ENCODE peak calls at places on chromosomes 16 and 17, in four cellular contexts. One of them, this sample, is unnamed.

GRCh38 chr16:17404903-17405691 is 65.7 kb downstream of the XYLT1 start:
- DNase-seq in GM12892: no peak
- DNase-seq in K562: no peak
- DNase-seq in H1: no peak
- DNase-seq in this sample: no peak

GRCh38 chr16:31038993-31039392 is 5.6 kb downstream of the STX4 start:
- DNase-seq in GM12892: no peak
- DNase-seq in K562: no peak
- DNase-seq in H1: no peak
- DNase-seq in this sample: no peak

GRCh38 chr17:35889241-35889640 is 9.1 kb upstream of the CCL5 start:
- DNase-seq in GM12892: no peak
- DNase-seq in K562: no peak
- DNase-seq in H1: no peak
- DNase-seq in this sample: no peak

GRCh38 chr16:15532825-15533224 is 98.4 kb downstream of the BMERB1 start:
- DNase-seq in GM12892: no peak
- DNase-seq in K562: no peak
- DNase-seq in H1: no peak
- DNase-seq in this sample: no peak

GRCh38 chr17:82386256-82386831 is 14.8 kb downstream of the UTS2R start:
- DNase-seq in GM12892: no peak
- DNase-seq in K562: no peak
- DNase-seq in H1: no peak
- DNase-seq in this sample: no peak

GRCh38 chr17:50904522-50905459 is 38.6 kb upstream of the TOB1 start:
- DNase-seq in GM12892: no peak
- DNase-seq in K562: no peak
- DNase-seq in H1: no peak
- DNase-seq in this sample: no peak

GRCh38 chr17:82267575-82268379 is 5.7 kb downstream of the CSNK1D start:
- DNase-seq in GM12892: no peak
- DNase-seq in K562: peak
- DNase-seq in H1: no peak
- DNase-seq in this sample: no peak

GRCh38 chr16:78515421-78515820 is 416.0 kb downstream of the WWOX start:
- DNase-seq in GM12892: no peak
- DNase-seq in K562: no peak
- DNase-seq in H1: no peak
- DNase-seq in this sample: no peak

GRCh38 chr17:36461330-36462110 is 25.0 kb upstream of the ZNHIT3 start:
- DNase-seq in GM12892: no peak
- DNase-seq in K562: no peak
- DNase-seq in H1: no peak
- DNase-seq in this sample: no peak

GRCh38 chr16:3171855-3172593 is 16.0 kb upstream of the OR1F1 start:
- DNase-seq in GM12892: peak
- DNase-seq in K562: peak
- DNase-seq in H1: no peak
- DNase-seq in this sample: peak

GRCh38 chr16:47387026-47387734 is 73.7 kb downstream of the ITFG1 start:
- DNase-seq in GM12892: no peak
- DNase-seq in K562: no peak
- DNase-seq in H1: no peak
- DNase-seq in this sample: no peak

GRCh38 chr17:56658648-56659047 is 65.1 kb downstream of the NOG start:
- DNase-seq in GM12892: no peak
- DNase-seq in K562: peak
- DNase-seq in H1: no peak
- DNase-seq in this sample: no peak

GRCh38 chr17:13351046-13351445 is 250.7 kb downstream of the HS3ST3A1 start:
- DNase-seq in GM12892: no peak
- DNase-seq in K562: no peak
- DNase-seq in H1: no peak
- DNase-seq in this sample: no peak

GRCh38 chr16:23803591-23804123 is 32.1 kb upstream of the PRKCB start:
- DNase-seq in GM12892: peak
- DNase-seq in K562: peak
- DNase-seq in H1: peak
- DNase-seq in this sample: peak

GRCh38 chr16:68072038-68072695 is 13.0 kb upstream of the NFATC3 start:
- DNase-seq in GM12892: no peak
- DNase-seq in K562: peak
- DNase-seq in H1: no peak
- DNase-seq in this sample: no peak

GRCh38 chr16:89431158-89431584 is 59.2 kb downstream of the ANKRD11 start:
- DNase-seq in GM12892: no peak
- DNase-seq in K562: no peak
- DNase-seq in H1: no peak
- DNase-seq in this sample: no peak

GRCh38 chr16:70662991-70663523 is 16.7 kb downstream of the IL34 start:
- DNase-seq in GM12892: no peak
- DNase-seq in K562: no peak
- DNase-seq in H1: no peak
- DNase-seq in this sample: no peak

GRCh38 chr16:71954699-71955195 is 45.5 kb downstream of the PKD1L3 start:
- DNase-seq in GM12892: no peak
- DNase-seq in K562: no peak
- DNase-seq in H1: no peak
- DNase-seq in this sample: no peak

GRCh38 chr17:65058151-65058550 is 1.6 kb upstream of the GNA13 start:
- DNase-seq in GM12892: no peak
- DNase-seq in K562: no peak
- DNase-seq in H1: no peak
- DNase-seq in this sample: no peak

GRCh38 chr17:80761421-80761871 is 216.8 kb downstream of the RPTOR start:
- DNase-seq in GM12892: no peak
- DNase-seq in K562: no peak
- DNase-seq in H1: no peak
- DNase-seq in this sample: no peak

GRCh38 chr16:55301385-55302008 is 22.5 kb upstream of the IRX6 start:
- DNase-seq in GM12892: no peak
- DNase-seq in K562: no peak
- DNase-seq in H1: no peak
- DNase-seq in this sample: no peak

DNA sequence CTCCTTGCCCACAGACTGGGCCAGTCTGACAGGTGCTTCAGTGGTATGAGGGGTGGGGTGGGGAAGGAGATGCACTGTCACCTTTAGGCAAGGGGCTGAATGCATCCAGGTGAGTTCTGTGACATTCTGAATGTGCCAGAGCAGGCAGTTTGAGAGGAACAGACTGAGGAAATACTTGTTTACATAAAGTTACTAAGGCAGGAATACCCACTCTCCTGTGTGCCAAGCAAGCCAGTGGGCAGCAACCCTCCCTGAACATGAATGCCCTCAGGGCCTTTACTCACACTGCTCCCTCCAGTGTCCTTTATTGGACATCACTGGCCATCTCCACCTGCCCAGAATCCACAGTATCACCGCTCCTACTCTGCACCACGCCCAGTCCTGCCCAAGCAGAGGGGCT is 33.1 kb upstream of the ULK2 start:
- DNase-seq in GM12892: no peak
- DNase-seq in K562: no peak
- DNase-seq in H1: no peak
- DNase-seq in this sample: no peak
- TF ChIP-seq TAF1 in GM12892: no peak
- TF ChIP-seq TAF1 in K562: no peak
- TF ChIP-seq TAF1 in H1: no peak
- TF ChIP-seq TAF1 in this sample: no peak

DNA sequence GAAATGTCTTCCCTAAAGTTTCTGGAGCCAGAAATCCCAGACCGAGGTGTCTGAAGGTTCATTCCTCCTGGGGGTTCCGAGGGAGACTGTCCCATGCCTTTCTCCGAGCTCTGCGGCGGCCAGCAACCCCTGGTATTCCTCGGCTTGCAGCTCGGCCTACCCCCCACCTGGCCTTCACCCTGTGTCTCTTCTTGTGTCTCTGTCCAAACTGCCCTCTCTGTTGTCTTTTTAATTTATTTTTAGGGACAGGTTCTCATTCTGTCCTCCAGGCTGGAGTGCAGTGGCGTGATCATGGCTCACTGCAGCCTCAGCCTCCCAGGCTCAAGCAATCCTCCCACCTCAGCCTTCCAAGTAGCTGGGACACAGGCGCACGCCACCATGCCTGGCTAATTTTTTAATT is 211.7 kb downstream of the SEC14L1 start:
- DNase-seq in GM12892: no peak
- DNase-seq in K562: no peak
- DNase-seq in H1: no peak
- DNase-seq in this sample: no peak
- TF ChIP-seq TAF1 in GM12892: no peak
- TF ChIP-seq TAF1 in K562: no peak
- TF ChIP-seq TAF1 in H1: no peak
- TF ChIP-seq TAF1 in this sample: no peak

GRCh38 chr16:52193441-52193840 is 353.5 kb downstream of the TOX3 start:
- DNase-seq in GM12892: no peak
- DNase-seq in K562: no peak
- DNase-seq in H1: no peak
- DNase-seq in this sample: no peak
- TF ChIP-seq TAF1 in GM12892: no peak
- TF ChIP-seq TAF1 in K562: no peak
- TF ChIP-seq TAF1 in H1: no peak
- TF ChIP-seq TAF1 in this sample: no peak

GRCh38 chr17:30217054-30217453 is 18.4 kb downstream of the SLC6A4 start:
- DNase-seq in GM12892: no peak
- DNase-seq in K562: no peak
- DNase-seq in H1: no peak
- DNase-seq in this sample: no peak
- TF ChIP-seq TAF1 in GM12892: no peak
- TF ChIP-seq TAF1 in K562: no peak
- TF ChIP-seq TAF1 in H1: no peak
- TF ChIP-seq TAF1 in this sample: no peak

GRCh38 chr17:41971721-41972523 is 5.3 kb downstream of the CNP start:
- DNase-seq in GM12892: no peak
- DNase-seq in K562: no peak
- DNase-seq in H1: no peak
- DNase-seq in this sample: no peak

GRCh38 chr17:41974658-41975057 is 8.1 kb downstream of the CNP start:
- DNase-seq in GM12892: no peak
- DNase-seq in K562: no peak
- DNase-seq in H1: no peak
- DNase-seq in this sample: no peak

GRCh38 chr17:41974031-41974430 is 7.4 kb downstream of the CNP start:
- DNase-seq in GM12892: no peak
- DNase-seq in K562: no peak
- DNase-seq in H1: no peak
- DNase-seq in this sample: no peak

GRCh38 chr17:41973457-41973856 is 6.9 kb downstream of the CNP start:
- DNase-seq in GM12892: no peak
- DNase-seq in K562: no peak
- DNase-seq in H1: no peak
- DNase-seq in this sample: no peak

DNA sequence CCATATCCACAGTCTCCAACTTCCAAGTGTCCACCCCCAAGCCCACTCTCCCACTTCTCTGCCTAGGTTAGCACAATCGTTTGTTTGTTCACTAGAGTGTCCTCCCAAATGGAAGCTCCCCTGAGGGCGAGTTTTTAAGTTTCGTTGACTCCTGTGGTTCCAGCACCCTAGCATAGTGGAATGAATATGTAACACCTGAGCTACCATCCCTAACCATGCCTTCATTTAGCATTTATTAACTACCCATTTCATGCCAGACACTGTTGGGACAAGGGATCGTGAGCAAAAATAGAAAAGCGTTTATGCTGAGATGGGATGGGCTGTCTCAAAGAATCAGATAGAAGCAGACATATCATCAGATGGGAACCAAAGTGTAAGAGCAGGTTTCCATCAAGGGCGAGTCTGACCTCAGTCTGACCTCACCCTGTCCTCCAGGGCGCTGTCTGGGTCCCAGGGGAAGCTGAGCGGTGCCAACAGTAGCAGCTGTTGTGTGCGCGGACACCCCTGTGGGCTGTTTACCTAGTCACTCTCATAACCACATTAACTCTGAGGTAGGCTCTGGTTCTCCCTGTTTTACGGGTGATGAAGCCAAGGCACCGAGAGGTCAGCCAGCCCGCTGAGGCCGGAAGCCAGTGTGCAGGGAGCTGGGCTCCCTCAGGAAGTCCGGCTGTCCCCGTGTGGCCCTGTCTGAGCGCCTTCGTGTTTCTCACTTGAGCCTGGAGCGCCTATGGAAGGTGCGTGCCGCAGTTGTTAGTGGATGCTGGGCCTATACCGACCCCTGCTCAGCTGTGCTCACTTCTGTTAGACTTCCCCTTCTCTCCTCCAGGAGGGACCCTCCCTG is 6.2 kb downstream of the CNP start:
- DNase-seq in GM12892: no peak
- DNase-seq in K562: no peak
- DNase-seq in H1: no peak
- DNase-seq in this sample: no peak
- TF ChIP-seq TAF1 in GM12892: no peak
- TF ChIP-seq TAF1 in K562: no peak
- TF ChIP-seq TAF1 in H1: no peak
- TF ChIP-seq TAF1 in this sample: no peak

GRCh38 chr17:7651097-7651958 is 602 bp downstream of the ATP1B2 start:
- DNase-seq in GM12892: no peak
- DNase-seq in K562: peak
- DNase-seq in H1: no peak
- DNase-seq in this sample: no peak
- TF ChIP-seq TAF1 in GM12892: no peak
- TF ChIP-seq TAF1 in K562: no peak
- TF ChIP-seq TAF1 in H1: no peak
- TF ChIP-seq TAF1 in this sample: no peak

GRCh38 chr17:42421479-42422332 is 1.4 kb downstream of the CAVIN1 start:
- DNase-seq in GM12892: no peak
- DNase-seq in K562: peak
- DNase-seq in H1: no peak
- DNase-seq in this sample: no peak

GRCh38 chr17:42424991-42425610 is 2.0 kb upstream of the CAVIN1 start:
- DNase-seq in GM12892: no peak
- DNase-seq in K562: no peak
- DNase-seq in H1: no peak
- DNase-seq in this sample: no peak

GRCh38 chr17:42422412-42422957 is 571 bp downstream of the CAVIN1 start:
- DNase-seq in GM12892: no peak
- DNase-seq in K562: peak
- DNase-seq in H1: no peak
- DNase-seq in this sample: peak

GRCh38 chr17:42423766-42424165 is 710 bp upstream of the CAVIN1 start:
- DNase-seq in GM12892: no peak
- DNase-seq in K562: no peak
- DNase-seq in H1: no peak
- DNase-seq in this sample: no peak

GRCh38 chr17:42422958-42423712 is at the start of gene CAVIN1:
- DNase-seq in GM12892: peak
- DNase-seq in K562: peak
- DNase-seq in H1: peak
- DNase-seq in this sample: peak
- TF ChIP-seq TAF1 in GM12892: no peak
- TF ChIP-seq TAF1 in K562: peak
- TF ChIP-seq TAF1 in H1: peak
- TF ChIP-seq TAF1 in this sample: no peak

GRCh38 chr17:33848433-33848832 is 406.7 kb upstream of the CCL2 start:
- DNase-seq in GM12892: no peak
- DNase-seq in K562: no peak
- DNase-seq in H1: no peak
- DNase-seq in this sample: no peak
- TF ChIP-seq TAF1 in GM12892: no peak
- TF ChIP-seq TAF1 in K562: no peak
- TF ChIP-seq TAF1 in H1: no peak
- TF ChIP-seq TAF1 in this sample: no peak

GRCh38 chr16:87308826-87309225 is 8.4 kb downstream of the C16orf95 start:
- DNase-seq in GM12892: no peak
- DNase-seq in K562: no peak
- DNase-seq in H1: no peak
- DNase-seq in this sample: no peak
- TF ChIP-seq TAF1 in GM12892: no peak
- TF ChIP-seq TAF1 in K562: no peak
- TF ChIP-seq TAF1 in H1: no peak
- TF ChIP-seq TAF1 in this sample: no peak

This sample was measured in GM12891.